ENCODE peak calls at places on chromosomes 3 and 15, in nine cellular contexts. One of them, this sample, is unnamed.

GRCh38 chr15:70713547-70714414 is 49.6 kb downstream of the UACA start:
- DNase-seq in keratinocyte: no peak
- DNase-seq in transverse colon: no peak
- DNase-seq in stimulated activated CD8-positive, alpha-beta memory T cell treated with anti-CD3 and anti-CD28 coated beads, Interleukin-15, amount 100 ng/mL, for 24 hours: no peak
- DNase-seq in amygdala: no peak
- DNase-seq in prostate gland: no peak
- DNase-seq in fibroblast of gingiva: peak
- DNase-seq in C1 segment of cervical spinal cord: no peak
- DNase-seq in SW480: no peak
- DNase-seq in this sample: no peak

GRCh38 chr3:82353281-82354171 is 592.1 kb upstream of the GBE1 start:
- DNase-seq in fibroblast of gingiva: peak
- DNase-seq in C1 segment of cervical spinal cord: no peak
- DNase-seq in stimulated activated CD8-positive, alpha-beta memory T cell treated with anti-CD3 and anti-CD28 coated beads, Interleukin-15, amount 100 ng/mL, for 24 hours: no peak
- DNase-seq in amygdala: no peak
- DNase-seq in prostate gland: no peak
- DNase-seq in keratinocyte: no peak
- DNase-seq in transverse colon: no peak
- DNase-seq in SW480: no peak
- DNase-seq in this sample: no peak

GRCh38 chr15:34031987-34032760 is 6.8 kb downstream of the AVEN start:
- DNase-seq in SW480: peak
- DNase-seq in C1 segment of cervical spinal cord: no peak
- DNase-seq in amygdala: no peak
- DNase-seq in transverse colon: no peak
- DNase-seq in keratinocyte: no peak
- DNase-seq in fibroblast of gingiva: no peak
- DNase-seq in stimulated activated CD8-positive, alpha-beta memory T cell treated with anti-CD3 and anti-CD28 coated beads, Interleukin-15, amount 100 ng/mL, for 24 hours: no peak
- DNase-seq in prostate gland: no peak
- DNase-seq in this sample: no peak

GRCh38 chr15:60255390-60255789 is 142.4 kb downstream of the ANXA2 start:
- DNase-seq in SW480: peak
- DNase-seq in amygdala: no peak
- DNase-seq in transverse colon: no peak
- DNase-seq in prostate gland: peak
- DNase-seq in C1 segment of cervical spinal cord: no peak
- DNase-seq in stimulated activated CD8-positive, alpha-beta memory T cell treated with anti-CD3 and anti-CD28 coated beads, Interleukin-15, amount 100 ng/mL, for 24 hours: no peak
- DNase-seq in fibroblast of gingiva: no peak
- DNase-seq in keratinocyte: no peak
- DNase-seq in this sample: peak

GRCh38 chr15:67413770-67414429 is 107.0 kb upstream of the C15orf61 start:
- DNase-seq in transverse colon: no peak
- DNase-seq in stimulated activated CD8-positive, alpha-beta memory T cell treated with anti-CD3 and anti-CD28 coated beads, Interleukin-15, amount 100 ng/mL, for 24 hours: no peak
- DNase-seq in fibroblast of gingiva: peak
- DNase-seq in amygdala: no peak
- DNase-seq in keratinocyte: no peak
- DNase-seq in prostate gland: no peak
- DNase-seq in C1 segment of cervical spinal cord: no peak
- DNase-seq in SW480: peak
- DNase-seq in this sample: no peak

GRCh38 chr3:126522363-126522788 is 1.6 kb upstream of the CHST13 start:
- DNase-seq in C1 segment of cervical spinal cord: peak
- DNase-seq in amygdala: no peak
- DNase-seq in SW480: peak
- DNase-seq in prostate gland: peak
- DNase-seq in transverse colon: peak
- DNase-seq in keratinocyte: no peak
- DNase-seq in fibroblast of gingiva: peak
- DNase-seq in stimulated activated CD8-positive, alpha-beta memory T cell treated with anti-CD3 and anti-CD28 coated beads, Interleukin-15, amount 100 ng/mL, for 24 hours: peak
- DNase-seq in this sample: no peak

GRCh38 chr3:187255314-187255713 is 36.2 kb downstream of the MASP1 start:
- DNase-seq in keratinocyte: no peak
- DNase-seq in amygdala: no peak
- DNase-seq in SW480: peak
- DNase-seq in fibroblast of gingiva: no peak
- DNase-seq in transverse colon: no peak
- DNase-seq in prostate gland: no peak
- DNase-seq in stimulated activated CD8-positive, alpha-beta memory T cell treated with anti-CD3 and anti-CD28 coated beads, Interleukin-15, amount 100 ng/mL, for 24 hours: no peak
- DNase-seq in C1 segment of cervical spinal cord: peak
- DNase-seq in this sample: no peak

GRCh38 chr3:126113238-126113555 is 29.3 kb upstream of the SLC41A3 start:
- DNase-seq in stimulated activated CD8-positive, alpha-beta memory T cell treated with anti-CD3 and anti-CD28 coated beads, Interleukin-15, amount 100 ng/mL, for 24 hours: no peak
- DNase-seq in fibroblast of gingiva: no peak
- DNase-seq in prostate gland: no peak
- DNase-seq in transverse colon: no peak
- DNase-seq in C1 segment of cervical spinal cord: no peak
- DNase-seq in SW480: no peak
- DNase-seq in amygdala: no peak
- DNase-seq in keratinocyte: no peak
- DNase-seq in this sample: no peak

GRCh38 chr15:52334491-52335160 is 39.0 kb upstream of the MYO5C start:
- DNase-seq in C1 segment of cervical spinal cord: no peak
- DNase-seq in amygdala: no peak
- DNase-seq in prostate gland: no peak
- DNase-seq in keratinocyte: peak
- DNase-seq in SW480: no peak
- DNase-seq in fibroblast of gingiva: no peak
- DNase-seq in transverse colon: no peak
- DNase-seq in stimulated activated CD8-positive, alpha-beta memory T cell treated with anti-CD3 and anti-CD28 coated beads, Interleukin-15, amount 100 ng/mL, for 24 hours: no peak
- DNase-seq in this sample: peak

GRCh38 chr3:58562498-58562897 is 14.7 kb downstream of the FAM107A start:
- DNase-seq in prostate gland: no peak
- DNase-seq in fibroblast of gingiva: no peak
- DNase-seq in transverse colon: no peak
- DNase-seq in SW480: no peak
- DNase-seq in C1 segment of cervical spinal cord: no peak
- DNase-seq in keratinocyte: no peak
- DNase-seq in stimulated activated CD8-positive, alpha-beta memory T cell treated with anti-CD3 and anti-CD28 coated beads, Interleukin-15, amount 100 ng/mL, for 24 hours: no peak
- DNase-seq in amygdala: no peak
- DNase-seq in this sample: no peak

GRCh38 chr3:105130911-105131310 is 235.8 kb upstream of the ALCAM start:
- DNase-seq in amygdala: no peak
- DNase-seq in keratinocyte: no peak
- DNase-seq in C1 segment of cervical spinal cord: no peak
- DNase-seq in prostate gland: no peak
- DNase-seq in fibroblast of gingiva: no peak
- DNase-seq in stimulated activated CD8-positive, alpha-beta memory T cell treated with anti-CD3 and anti-CD28 coated beads, Interleukin-15, amount 100 ng/mL, for 24 hours: no peak
- DNase-seq in SW480: no peak
- DNase-seq in transverse colon: no peak
- DNase-seq in this sample: no peak

GRCh38 chr3:105865016-105865623 is 3.7 kb downstream of the CBLB start:
- DNase-seq in keratinocyte: no peak
- DNase-seq in C1 segment of cervical spinal cord: no peak
- DNase-seq in SW480: no peak
- DNase-seq in amygdala: no peak
- DNase-seq in prostate gland: no peak
- DNase-seq in fibroblast of gingiva: peak
- DNase-seq in transverse colon: no peak
- DNase-seq in stimulated activated CD8-positive, alpha-beta memory T cell treated with anti-CD3 and anti-CD28 coated beads, Interleukin-15, amount 100 ng/mL, for 24 hours: no peak
- DNase-seq in this sample: no peak

GRCh38 chr3:95725770-95726169 is 1088.6 kb upstream of the EPHA6 start:
- DNase-seq in fibroblast of gingiva: no peak
- DNase-seq in transverse colon: no peak
- DNase-seq in stimulated activated CD8-positive, alpha-beta memory T cell treated with anti-CD3 and anti-CD28 coated beads, Interleukin-15, amount 100 ng/mL, for 24 hours: no peak
- DNase-seq in prostate gland: no peak
- DNase-seq in C1 segment of cervical spinal cord: no peak
- DNase-seq in amygdala: no peak
- DNase-seq in keratinocyte: no peak
- DNase-seq in SW480: no peak
- DNase-seq in this sample: no peak

GRCh38 chr3:105145516-105145915 is 221.2 kb upstream of the ALCAM start:
- DNase-seq in SW480: no peak
- DNase-seq in amygdala: no peak
- DNase-seq in keratinocyte: no peak
- DNase-seq in transverse colon: no peak
- DNase-seq in stimulated activated CD8-positive, alpha-beta memory T cell treated with anti-CD3 and anti-CD28 coated beads, Interleukin-15, amount 100 ng/mL, for 24 hours: no peak
- DNase-seq in fibroblast of gingiva: no peak
- DNase-seq in C1 segment of cervical spinal cord: no peak
- DNase-seq in prostate gland: no peak
- DNase-seq in this sample: no peak

GRCh38 chr15:59794229-59794886 is 105.2 kb upstream of the BNIP2 start:
- DNase-seq in amygdala: no peak
- DNase-seq in keratinocyte: no peak
- DNase-seq in fibroblast of gingiva: no peak
- DNase-seq in transverse colon: no peak
- DNase-seq in prostate gland: no peak
- DNase-seq in C1 segment of cervical spinal cord: no peak
- DNase-seq in stimulated activated CD8-positive, alpha-beta memory T cell treated with anti-CD3 and anti-CD28 coated beads, Interleukin-15, amount 100 ng/mL, for 24 hours: no peak
- DNase-seq in SW480: no peak
- DNase-seq in this sample: no peak

GRCh38 chr3:28799084-28799483 is 450.5 kb upstream of the AZI2 start:
- DNase-seq in transverse colon: no peak
- DNase-seq in stimulated activated CD8-positive, alpha-beta memory T cell treated with anti-CD3 and anti-CD28 coated beads, Interleukin-15, amount 100 ng/mL, for 24 hours: no peak
- DNase-seq in prostate gland: no peak
- DNase-seq in keratinocyte: no peak
- DNase-seq in SW480: no peak
- DNase-seq in C1 segment of cervical spinal cord: no peak
- DNase-seq in amygdala: no peak
- DNase-seq in fibroblast of gingiva: no peak
- DNase-seq in this sample: no peak

GRCh38 chr15:79513916-79514315 is 81.8 kb downstream of the MINAR1 start:
- DNase-seq in transverse colon: no peak
- DNase-seq in stimulated activated CD8-positive, alpha-beta memory T cell treated with anti-CD3 and anti-CD28 coated beads, Interleukin-15, amount 100 ng/mL, for 24 hours: no peak
- DNase-seq in C1 segment of cervical spinal cord: no peak
- DNase-seq in fibroblast of gingiva: no peak
- DNase-seq in prostate gland: no peak
- DNase-seq in amygdala: no peak
- DNase-seq in SW480: no peak
- DNase-seq in keratinocyte: no peak
- DNase-seq in this sample: no peak

GRCh38 chr3:189233225-189233858 is 61.6 kb downstream of the TPRG1 start:
- DNase-seq in C1 segment of cervical spinal cord: peak
- DNase-seq in stimulated activated CD8-positive, alpha-beta memory T cell treated with anti-CD3 and anti-CD28 coated beads, Interleukin-15, amount 100 ng/mL, for 24 hours: no peak
- DNase-seq in prostate gland: peak
- DNase-seq in fibroblast of gingiva: peak
- DNase-seq in keratinocyte: peak
- DNase-seq in SW480: peak
- DNase-seq in amygdala: no peak
- DNase-seq in transverse colon: peak
- DNase-seq in this sample: peak

GRCh38 chr15:68887120-68887519 is 43.2 kb upstream of the SPESP1 start:
- DNase-seq in fibroblast of gingiva: no peak
- DNase-seq in C1 segment of cervical spinal cord: no peak
- DNase-seq in transverse colon: no peak
- DNase-seq in prostate gland: no peak
- DNase-seq in SW480: no peak
- DNase-seq in amygdala: no peak
- DNase-seq in stimulated activated CD8-positive, alpha-beta memory T cell treated with anti-CD3 and anti-CD28 coated beads, Interleukin-15, amount 100 ng/mL, for 24 hours: no peak
- DNase-seq in keratinocyte: no peak
- DNase-seq in this sample: no peak

GRCh38 chr15:97504031-97504430 is 456.5 kb upstream of the ARRDC4 start:
- DNase-seq in stimulated activated CD8-positive, alpha-beta memory T cell treated with anti-CD3 and anti-CD28 coated beads, Interleukin-15, amount 100 ng/mL, for 24 hours: no peak
- DNase-seq in transverse colon: no peak
- DNase-seq in SW480: peak
- DNase-seq in amygdala: no peak
- DNase-seq in prostate gland: no peak
- DNase-seq in fibroblast of gingiva: peak
- DNase-seq in keratinocyte: peak
- DNase-seq in C1 segment of cervical spinal cord: no peak
- DNase-seq in this sample: peak

GRCh38 chr3:123025642-123026521 is 1.7 kb downstream of the SEMA5B start:
- DNase-seq in stimulated activated CD8-positive, alpha-beta memory T cell treated with anti-CD3 and anti-CD28 coated beads, Interleukin-15, amount 100 ng/mL, for 24 hours: no peak
- DNase-seq in C1 segment of cervical spinal cord: no peak
- DNase-seq in keratinocyte: no peak
- DNase-seq in fibroblast of gingiva: no peak
- DNase-seq in transverse colon: no peak
- DNase-seq in SW480: no peak
- DNase-seq in prostate gland: no peak
- DNase-seq in amygdala: no peak
- DNase-seq in this sample: no peak

GRCh38 chr15:67154249-67154648 is 88.8 kb downstream of the SMAD3 start:
- DNase-seq in transverse colon: no peak
- DNase-seq in amygdala: no peak
- DNase-seq in keratinocyte: no peak
- DNase-seq in stimulated activated CD8-positive, alpha-beta memory T cell treated with anti-CD3 and anti-CD28 coated beads, Interleukin-15, amount 100 ng/mL, for 24 hours: no peak
- DNase-seq in prostate gland: no peak
- DNase-seq in SW480: no peak
- DNase-seq in C1 segment of cervical spinal cord: no peak
- DNase-seq in fibroblast of gingiva: no peak
- DNase-seq in this sample: no peak

GRCh38 chr15:26970712-26971210 is at the start of gene GABRG3:
- DNase-seq in keratinocyte: no peak
- DNase-seq in amygdala: no peak
- DNase-seq in SW480: no peak
- DNase-seq in C1 segment of cervical spinal cord: no peak
- DNase-seq in fibroblast of gingiva: no peak
- DNase-seq in transverse colon: no peak
- DNase-seq in stimulated activated CD8-positive, alpha-beta memory T cell treated with anti-CD3 and anti-CD28 coated beads, Interleukin-15, amount 100 ng/mL, for 24 hours: no peak
- DNase-seq in prostate gland: peak
- DNase-seq in this sample: no peak

GRCh38 chr3:40307176-40307575 is 2.3 kb upstream of the EIF1B start:
- DNase-seq in stimulated activated CD8-positive, alpha-beta memory T cell treated with anti-CD3 and anti-CD28 coated beads, Interleukin-15, amount 100 ng/mL, for 24 hours: no peak
- DNase-seq in amygdala: no peak
- DNase-seq in transverse colon: no peak
- DNase-seq in keratinocyte: no peak
- DNase-seq in SW480: no peak
- DNase-seq in fibroblast of gingiva: no peak
- DNase-seq in C1 segment of cervical spinal cord: no peak
- DNase-seq in prostate gland: no peak
- DNase-seq in this sample: no peak

GRCh38 chr3:58570851-58571250 is 6.3 kb downstream of the FAM107A start:
- DNase-seq in keratinocyte: no peak
- DNase-seq in C1 segment of cervical spinal cord: no peak
- DNase-seq in stimulated activated CD8-positive, alpha-beta memory T cell treated with anti-CD3 and anti-CD28 coated beads, Interleukin-15, amount 100 ng/mL, for 24 hours: no peak
- DNase-seq in SW480: no peak
- DNase-seq in prostate gland: no peak
- DNase-seq in fibroblast of gingiva: no peak
- DNase-seq in transverse colon: no peak
- DNase-seq in amygdala: no peak
- DNase-seq in this sample: no peak

GRCh38 chr3:46905661-46906451 is 28.3 kb downstream of the PTH1R start:
- DNase-seq in fibroblast of gingiva: no peak
- DNase-seq in prostate gland: no peak
- DNase-seq in transverse colon: no peak
- DNase-seq in SW480: no peak
- DNase-seq in amygdala: no peak
- DNase-seq in keratinocyte: no peak
- DNase-seq in C1 segment of cervical spinal cord: no peak
- DNase-seq in stimulated activated CD8-positive, alpha-beta memory T cell treated with anti-CD3 and anti-CD28 coated beads, Interleukin-15, amount 100 ng/mL, for 24 hours: no peak
- DNase-seq in this sample: no peak

GRCh38 chr3:109382573-109382972 is 45.2 kb upstream of the DPPA4 start:
- DNase-seq in keratinocyte: no peak
- DNase-seq in amygdala: no peak
- DNase-seq in prostate gland: no peak
- DNase-seq in transverse colon: no peak
- DNase-seq in SW480: no peak
- DNase-seq in fibroblast of gingiva: no peak
- DNase-seq in stimulated activated CD8-positive, alpha-beta memory T cell treated with anti-CD3 and anti-CD28 coated beads, Interleukin-15, amount 100 ng/mL, for 24 hours: no peak
- DNase-seq in C1 segment of cervical spinal cord: no peak
- DNase-seq in this sample: no peak

GRCh38 chr3:188721312-188721711 is 450.5 kb upstream of the TPRG1 start:
- DNase-seq in prostate gland: no peak
- DNase-seq in stimulated activated CD8-positive, alpha-beta memory T cell treated with anti-CD3 and anti-CD28 coated beads, Interleukin-15, amount 100 ng/mL, for 24 hours: no peak
- DNase-seq in C1 segment of cervical spinal cord: no peak
- DNase-seq in keratinocyte: no peak
- DNase-seq in fibroblast of gingiva: no peak
- DNase-seq in amygdala: no peak
- DNase-seq in transverse colon: no peak
- DNase-seq in SW480: no peak
- DNase-seq in this sample: no peak

GRCh38 chr3:41213563-41213962 is 14.3 kb downstream of the CTNNB1 start:
- DNase-seq in fibroblast of gingiva: no peak
- DNase-seq in stimulated activated CD8-positive, alpha-beta memory T cell treated with anti-CD3 and anti-CD28 coated beads, Interleukin-15, amount 100 ng/mL, for 24 hours: no peak
- DNase-seq in keratinocyte: no peak
- DNase-seq in prostate gland: no peak
- DNase-seq in C1 segment of cervical spinal cord: no peak
- DNase-seq in transverse colon: no peak
- DNase-seq in SW480: no peak
- DNase-seq in amygdala: no peak
- DNase-seq in this sample: no peak

GRCh38 chr15:68252925-68253534 is 23.5 kb upstream of the CLN6 start:
- DNase-seq in transverse colon: peak
- DNase-seq in SW480: peak
- DNase-seq in amygdala: no peak
- DNase-seq in fibroblast of gingiva: peak
- DNase-seq in stimulated activated CD8-positive, alpha-beta memory T cell treated with anti-CD3 and anti-CD28 coated beads, Interleukin-15, amount 100 ng/mL, for 24 hours: no peak
- DNase-seq in keratinocyte: no peak
- DNase-seq in C1 segment of cervical spinal cord: no peak
- DNase-seq in prostate gland: peak
- DNase-seq in this sample: no peak

GRCh38 chr3:139534992-139535879 is 4.3 kb downstream of the RBP1 start:
- DNase-seq in stimulated activated CD8-positive, alpha-beta memory T cell treated with anti-CD3 and anti-CD28 coated beads, Interleukin-15, amount 100 ng/mL, for 24 hours: no peak
- DNase-seq in keratinocyte: no peak
- DNase-seq in transverse colon: no peak
- DNase-seq in fibroblast of gingiva: peak
- DNase-seq in SW480: peak
- DNase-seq in prostate gland: no peak
- DNase-seq in amygdala: no peak
- DNase-seq in C1 segment of cervical spinal cord: peak
- DNase-seq in this sample: no peak